ENCODE peak calls at places on chromosomes 1 and 21, in nine cellular contexts. One of them, this sample, is unnamed.

GRCh38 chr1:155978973-155979429 is 654 bp upstream of the ARHGEF2 start:
- DNase-seq in left ventricle myocardium inferior: peak
- DNase-seq in thoracic aorta: no peak
- DNase-seq in skeletal muscle cell: no peak
- DNase-seq in ELR: peak
- DNase-seq in neuronal stem cell: no peak
- DNase-seq in posterior vena cava: no peak
- DNase-seq in GM06990: no peak
- DNase-seq in CD8-positive, alpha-beta memory T cell: no peak
- DNase-seq in this sample: no peak

GRCh38 chr1:228141871-228142615 is 2.0 kb downstream of the GUK1 start:
- DNase-seq in posterior vena cava: peak
- DNase-seq in skeletal muscle cell: no peak
- DNase-seq in thoracic aorta: no peak
- DNase-seq in ELR: peak
- DNase-seq in CD8-positive, alpha-beta memory T cell: no peak
- DNase-seq in left ventricle myocardium inferior: no peak
- DNase-seq in GM06990: peak
- DNase-seq in neuronal stem cell: no peak
- DNase-seq in this sample: no peak

GRCh38 chr1:207833956-207834660 is 76.8 kb downstream of the CD34 start:
- DNase-seq in CD8-positive, alpha-beta memory T cell: no peak
- DNase-seq in left ventricle myocardium inferior: no peak
- DNase-seq in ELR: no peak
- DNase-seq in GM06990: no peak
- DNase-seq in skeletal muscle cell: no peak
- DNase-seq in neuronal stem cell: no peak
- DNase-seq in thoracic aorta: no peak
- DNase-seq in posterior vena cava: no peak
- DNase-seq in this sample: no peak

GRCh38 chr1:219174672-219175564 is 1.2 kb downstream of the LYPLAL1 start:
- DNase-seq in ELR: peak
- DNase-seq in posterior vena cava: peak
- DNase-seq in GM06990: peak
- DNase-seq in thoracic aorta: no peak
- DNase-seq in left ventricle myocardium inferior: no peak
- DNase-seq in CD8-positive, alpha-beta memory T cell: peak
- DNase-seq in neuronal stem cell: peak
- DNase-seq in skeletal muscle cell: peak
- DNase-seq in this sample: peak

GRCh38 chr1:216705686-216706085 is 17.5 kb downstream of the ESRRG start:
- DNase-seq in posterior vena cava: no peak
- DNase-seq in left ventricle myocardium inferior: peak
- DNase-seq in skeletal muscle cell: no peak
- DNase-seq in CD8-positive, alpha-beta memory T cell: no peak
- DNase-seq in neuronal stem cell: no peak
- DNase-seq in ELR: no peak
- DNase-seq in thoracic aorta: no peak
- DNase-seq in GM06990: no peak
- DNase-seq in this sample: no peak

GRCh38 chr1:90616395-90616794 is 100.7 kb downstream of the BARHL2 start:
- DNase-seq in skeletal muscle cell: no peak
- DNase-seq in thoracic aorta: no peak
- DNase-seq in GM06990: no peak
- DNase-seq in neuronal stem cell: no peak
- DNase-seq in left ventricle myocardium inferior: no peak
- DNase-seq in posterior vena cava: no peak
- DNase-seq in ELR: peak
- DNase-seq in CD8-positive, alpha-beta memory T cell: no peak
- DNase-seq in this sample: peak

GRCh38 chr1:181099152-181100014 is 10.9 kb downstream of the IER5 start:
- DNase-seq in thoracic aorta: no peak
- DNase-seq in ELR: no peak
- DNase-seq in left ventricle myocardium inferior: no peak
- DNase-seq in GM06990: peak
- DNase-seq in neuronal stem cell: no peak
- DNase-seq in posterior vena cava: no peak
- DNase-seq in skeletal muscle cell: peak
- DNase-seq in CD8-positive, alpha-beta memory T cell: no peak
- DNase-seq in this sample: no peak

GRCh38 chr21:34695434-34695833 is 26.6 kb downstream of the CLIC6 start:
- DNase-seq in CD8-positive, alpha-beta memory T cell: no peak
- DNase-seq in neuronal stem cell: no peak
- DNase-seq in thoracic aorta: no peak
- DNase-seq in GM06990: no peak
- DNase-seq in posterior vena cava: no peak
- DNase-seq in ELR: no peak
- DNase-seq in left ventricle myocardium inferior: no peak
- DNase-seq in skeletal muscle cell: no peak
- DNase-seq in this sample: no peak

GRCh38 chr1:5914676-5915285 is 77.4 kb downstream of the NPHP4 start:
- DNase-seq in ELR: no peak
- DNase-seq in skeletal muscle cell: no peak
- DNase-seq in posterior vena cava: peak
- DNase-seq in GM06990: no peak
- DNase-seq in left ventricle myocardium inferior: no peak
- DNase-seq in CD8-positive, alpha-beta memory T cell: no peak
- DNase-seq in thoracic aorta: no peak
- DNase-seq in neuronal stem cell: no peak
- DNase-seq in this sample: no peak

GRCh38 chr1:207853372-207853757 is 57.6 kb downstream of the CD34 start:
- DNase-seq in thoracic aorta: no peak
- DNase-seq in skeletal muscle cell: no peak
- DNase-seq in GM06990: no peak
- DNase-seq in posterior vena cava: no peak
- DNase-seq in neuronal stem cell: no peak
- DNase-seq in ELR: no peak
- DNase-seq in CD8-positive, alpha-beta memory T cell: no peak
- DNase-seq in left ventricle myocardium inferior: no peak
- DNase-seq in this sample: no peak

GRCh38 chr1:44068442-44068861 is 37.2 kb upstream of the SLC6A9 start:
- DNase-seq in thoracic aorta: no peak
- DNase-seq in posterior vena cava: no peak
- DNase-seq in CD8-positive, alpha-beta memory T cell: no peak
- DNase-seq in left ventricle myocardium inferior: no peak
- DNase-seq in neuronal stem cell: no peak
- DNase-seq in GM06990: peak
- DNase-seq in skeletal muscle cell: no peak
- DNase-seq in ELR: no peak
- DNase-seq in this sample: no peak

GRCh38 chr21:42471206-42471605 is 24.8 kb downstream of the RSPH1 start:
- DNase-seq in left ventricle myocardium inferior: no peak
- DNase-seq in neuronal stem cell: no peak
- DNase-seq in ELR: no peak
- DNase-seq in CD8-positive, alpha-beta memory T cell: no peak
- DNase-seq in posterior vena cava: no peak
- DNase-seq in GM06990: no peak
- DNase-seq in thoracic aorta: no peak
- DNase-seq in skeletal muscle cell: no peak
- DNase-seq in this sample: no peak